ENCODE peak calls at places on chromosomes 13 and 19, in five cellular contexts. K is GM23338; M is brain microvascular endothelial cell; H is mesendoderm; F is CD4-positive, alpha-beta T cell. V is an unnamed sample.
A peak's percentile ranks its signal among the peaks of the same experiment; 100 is the strongest.

GRCh38 chr19:50368649-50369570 is 3.5 kb upstream of the NAPSA start:
- DNase-seq in K (peak; percentile 93), M (peak; percentile 87), H (peak; percentile 92), F (peak; percentile 73), V (peak; percentile 43)

GRCh38 chr19:34732548-34733255 is 1.3 kb upstream of the ZNF181 start:
- DNase-seq in K (peak; percentile 53), M (no peak), H (peak; percentile 18), F (no peak), V (no peak)

GRCh38 chr19:36182612-36183454 is 30.6 kb upstream of the COX7A1 start:
- DNase-seq in K (peak; percentile 84), M (peak; percentile 91), H (peak; percentile 87), F (no peak), V (no peak)

GRCh38 chr13:22090114-22090513 is 419.2 kb downstream of the FGF9 start:
- DNase-seq in K (no peak), M (no peak), H (no peak), F (no peak), V (no peak)

GRCh38 chr13:67990868-67991267 is 760.7 kb upstream of the PCDH9 start:
- DNase-seq in K (no peak), M (no peak), H (no peak), F (no peak), V (no peak)

GRCh38 chr19:53182202-53182601 is 11.0 kb downstream of the ZNF665 start:
- DNase-seq in K (no peak), M (peak; percentile 94), H (no peak), F (no peak), V (no peak)

GRCh38 chr19:47445937-47446402 is 25.7 kb downstream of the SLC8A2 start:
- DNase-seq in K (peak; percentile 67), M (no peak), H (no peak), F (peak; percentile 73), V (no peak)

GRCh38 chr13:50230365-50230978 is 215.2 kb downstream of the KCNRG start:
- DNase-seq in K (no peak), M (no peak), H (no peak), F (no peak), V (no peak)

GRCh38 chr13:44141213-44141724 is 232.4 kb upstream of the SERP2 start:
- DNase-seq in K (peak; percentile 47), M (no peak), H (peak; percentile 73), F (no peak), V (no peak)

GRCh38 chr19:35260694-35261304 is 8.0 kb upstream of the USF2 start:
- DNase-seq in K (no peak), M (no peak), H (no peak), F (no peak), V (no peak)

GRCh38 chr13:69903081-69903480 is 204.5 kb upstream of the ATXN8OS start:
- DNase-seq in K (no peak), M (no peak), H (no peak), F (no peak), V (no peak)

GRCh38 chr19:41327499-41328156 is 17.7 kb downstream of the CCDC97 start:
- DNase-seq in K (peak; percentile 67), M (no peak), H (no peak), F (peak; percentile 64), V (peak; percentile 60)

GRCh38 chr19:17404015-17404414 is 1.4 kb downstream of the BST2 start:
- DNase-seq in K (peak; percentile 57), M (no peak), H (no peak), F (no peak), V (no peak)

GRCh38 chr19:17405250-17406038 is at the start of gene BST2:
- DNase-seq in K (peak; percentile 78), M (peak; percentile 21), H (peak; percentile 52), F (peak; percentile 22), V (peak; percentile 49)

GRCh38 chr19:17402982-17403855 is 2.2 kb downstream of the BST2 start:
- DNase-seq in K (peak; percentile 92), M (peak; percentile 7), H (peak; percentile 92), F (no peak), V (no peak)

GRCh38 chr19:17406039-17406886 is 833 bp upstream of the BST2 start:
- DNase-seq in K (no peak), M (peak; percentile 44), H (no peak), F (no peak), V (no peak)

GRCh38 chr19:17404621-17405249 is 695 bp downstream of the BST2 start:
- DNase-seq in K (no peak), M (no peak), H (no peak), F (no peak), V (no peak)
- H3K27ac ChIP-seq in K (peak overlapping the region; percentile 90), M (no peak overlapping the region), H (peak overlapping the region; percentile 51), F (peak overlapping the region; percentile 18), V (no peak overlapping the region)

DNA sequence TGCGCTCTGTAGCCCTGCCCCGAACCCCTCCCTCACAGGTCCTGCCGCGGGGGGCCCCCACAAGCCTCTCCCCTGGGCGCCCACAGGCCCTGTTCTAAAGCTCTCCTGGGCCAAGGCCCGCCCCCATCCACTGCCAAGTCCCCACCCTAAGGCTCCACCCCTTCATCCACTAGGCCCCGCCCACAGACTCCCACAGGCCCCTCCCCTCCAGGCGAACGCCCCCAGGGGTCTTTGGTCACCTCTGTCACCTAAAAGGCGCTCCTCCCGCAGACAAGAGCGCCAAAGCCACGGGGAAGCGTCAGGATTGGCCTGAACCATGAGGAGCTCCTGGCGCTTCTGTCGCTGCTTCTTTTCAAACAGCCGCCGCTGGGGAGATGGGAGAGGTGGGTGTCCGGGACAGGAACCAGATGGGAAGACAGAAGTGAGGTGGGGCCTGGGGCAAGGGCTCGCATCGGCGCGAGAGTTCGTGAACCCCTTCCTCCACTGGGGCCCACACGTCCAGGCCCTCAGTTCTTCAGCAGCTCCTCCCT is 2.3 kb downstream of the TULP2 start:
- DNase-seq in K (peak; percentile 93), M (no peak), H (peak; percentile 75), F (no peak), V (no peak)
- H3K27ac ChIP-seq in K (peak overlapping the region; percentile 72), M (no peak overlapping the region), H (no peak overlapping the region), F (no peak overlapping the region), V (no peak overlapping the region)

DNA sequence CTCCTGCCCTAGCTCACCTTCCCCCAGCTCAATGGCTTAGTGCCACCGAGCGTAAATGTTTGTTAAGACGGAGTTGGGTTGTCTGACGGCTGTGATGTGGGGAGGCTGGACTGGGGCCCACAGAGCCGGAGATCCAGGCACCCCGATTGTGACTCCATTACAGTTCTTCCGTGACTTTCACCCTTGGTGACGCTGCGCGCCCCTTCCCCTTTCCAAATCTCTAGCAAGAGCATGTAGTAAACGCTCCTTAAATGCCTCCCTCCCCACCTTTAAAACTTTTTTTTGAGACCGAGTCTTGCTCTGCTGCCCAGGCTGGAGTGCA is 829 bp downstream of the REEP6 start:
- DNase-seq in K (no peak), M (no peak), H (no peak), F (no peak), V (no peak)
- H3K27ac ChIP-seq in K (no peak overlapping the region), M (no peak overlapping the region), H (no peak overlapping the region), F (no peak overlapping the region), V (no peak overlapping the region)

GRCh38 chr13:99967884-99968520 is 3.6 kb downstream of the ZIC5 start:
- DNase-seq in K (peak; percentile 51), M (no peak), H (peak; percentile 67), F (no peak), V (no peak)

GRCh38 chr13:99969934-99970760 is 1.4 kb downstream of the ZIC5 start:
- DNase-seq in K (peak; percentile 84), M (no peak), H (peak; percentile 92), F (no peak), V (no peak)

GRCh38 chr13:99968521-99969367 is 2.8 kb downstream of the ZIC5 start:
- DNase-seq in K (peak; percentile 68), M (no peak), H (peak; percentile 79), F (no peak), V (no peak)

GRCh38 chr13:99970761-99971575 is 599 bp downstream of the ZIC5 start:
- DNase-seq in K (peak; percentile 69), M (no peak), H (peak; percentile 76), F (no peak), V (no peak)

DNA sequence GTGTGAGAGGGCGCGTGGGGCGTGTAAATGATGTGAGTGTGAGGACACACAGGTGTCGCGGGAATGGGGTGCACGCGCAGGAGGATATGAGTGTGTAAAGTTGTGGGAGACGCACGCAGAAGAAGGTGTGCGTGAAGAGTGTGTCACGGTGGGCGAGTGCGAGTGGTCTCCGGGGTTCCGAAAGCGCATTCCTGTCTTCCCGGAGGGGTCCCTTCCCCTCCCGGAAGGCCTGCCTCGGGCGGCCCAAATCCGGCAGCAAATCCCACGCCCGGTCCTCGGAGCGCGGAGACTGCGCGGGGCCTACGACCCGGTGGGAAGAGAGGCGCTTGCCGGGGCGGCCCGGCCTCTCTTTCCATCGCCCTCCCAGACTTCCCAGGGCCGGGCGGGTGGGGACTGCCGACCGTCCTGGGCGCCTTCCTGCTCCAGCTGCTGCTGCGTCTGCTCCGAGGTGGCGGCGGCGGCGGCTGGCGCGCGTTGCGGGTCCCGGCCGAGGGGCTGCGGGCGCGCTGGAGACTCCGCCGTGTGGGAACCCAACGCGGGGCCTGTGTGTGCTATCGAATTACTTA is 2.1 kb downstream of the ZIC5 start:
- DNase-seq in K (no peak), M (no peak), H (no peak), F (no peak), V (no peak)
- H3K27ac ChIP-seq in K (no peak overlapping the region), M (no peak overlapping the region), H (no peak overlapping the region), F (no peak overlapping the region), V (no peak overlapping the region)

GRCh38 chr13:98144501-98145350 is 1.8 kb downstream of the FARP1 start:
- DNase-seq in K (peak; percentile 78), M (no peak), H (peak; percentile 70), F (no peak), V (no peak)
- H3K27ac ChIP-seq in K (no peak overlapping the region), M (peak overlapping the region; percentile 27), H (no peak overlapping the region), F (no peak overlapping the region), V (no peak overlapping the region)

DNA sequence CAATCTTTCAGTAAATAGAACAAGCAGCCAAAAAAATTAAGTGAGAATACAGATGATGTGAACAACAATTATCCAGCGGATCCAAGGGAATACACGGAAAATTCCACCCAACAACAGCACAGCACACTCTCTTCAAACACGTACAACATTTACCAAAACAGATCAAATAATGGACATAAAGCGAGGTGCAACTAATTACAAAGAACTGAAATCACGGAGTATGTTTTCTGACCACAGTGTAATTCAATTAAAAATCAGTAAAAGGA is 26.2 kb downstream of the MIER2 start:
- DNase-seq in K (no peak), M (no peak), H (no peak), F (no peak), V (no peak)
- H3K27ac ChIP-seq in K (no peak overlapping the region), M (no peak overlapping the region), H (no peak overlapping the region), F (no peak overlapping the region), V (no peak overlapping the region)

DNA sequence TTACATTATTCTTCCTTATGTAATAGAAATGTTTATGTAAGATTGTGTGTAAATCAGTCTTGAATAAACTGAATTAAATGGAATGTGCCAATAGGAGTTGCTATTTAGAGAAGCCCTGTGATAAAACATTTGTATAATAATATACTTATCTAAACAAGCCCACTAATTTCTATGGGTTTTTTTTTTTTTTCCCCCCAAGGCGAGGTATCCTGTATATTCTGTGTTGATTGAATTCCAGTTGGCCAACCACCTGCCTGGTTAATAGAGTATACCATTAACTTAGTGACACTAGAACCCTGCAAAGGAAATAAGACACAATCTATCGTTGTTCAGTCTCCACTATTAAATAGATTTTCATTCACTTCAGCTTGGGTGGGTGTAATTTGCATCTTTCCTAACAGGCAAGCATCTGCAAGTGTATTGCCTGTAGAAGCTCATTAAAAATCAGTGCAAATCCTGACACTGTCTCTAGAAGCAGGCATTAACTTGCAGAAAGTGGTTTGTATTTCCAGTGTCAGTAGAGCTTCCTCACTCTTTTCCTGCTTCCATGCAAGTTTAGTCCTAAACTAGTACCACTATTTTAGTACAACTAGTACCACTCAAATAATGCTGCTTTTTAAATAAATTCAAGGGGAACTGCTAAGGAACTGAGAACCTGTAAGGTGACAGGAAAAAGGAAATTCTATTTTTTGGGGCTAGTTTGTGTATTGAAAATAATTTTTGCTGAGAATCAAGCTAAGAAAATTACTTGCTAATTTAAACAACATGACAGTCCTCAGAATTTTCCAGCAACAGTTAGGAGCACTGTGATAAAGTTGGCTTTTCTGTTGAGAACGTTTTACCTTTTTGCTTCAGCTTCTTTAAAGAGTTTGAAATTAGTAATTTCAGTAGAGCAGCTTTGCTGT is 69.3 kb downstream of the LRCH1 start:
- DNase-seq in K (no peak), M (no peak), H (no peak), F (no peak), V (no peak)
- H3K27ac ChIP-seq in K (peak overlapping the region; percentile 5), M (no peak overlapping the region), H (no peak overlapping the region), F (no peak overlapping the region), V (no peak overlapping the region)